ENCODE peak calls at places on chromosomes 4 and X, in four cellular contexts. A, J, W and G are unnamed samples.

GRCh38 chr4:8419222-8420041 is 21.1 kb downstream of the ACOX3 start:
- DNase-seq in J (peak), A (no peak), W (no peak), G (no peak)

GRCh38 chr4:84146300-84146942 is 352.7 kb downstream of the NKX6-1 start:
- DNase-seq in W (no peak), A (no peak), J (peak), G (no peak)

GRCh38 chrX:67545772-67546495 is 2.1 kb downstream of the AR start:
- DNase-seq in J (no peak), A (no peak), W (no peak), G (no peak)

GRCh38 chrX:55638933-55639332 is 15.7 kb downstream of the FOXR2 start:
- DNase-seq in A (no peak), W (no peak), J (no peak), G (no peak)

GRCh38 chr4:138259296-138259695 is 17.1 kb upstream of the SLC7A11 start:
- DNase-seq in W (no peak), J (no peak), A (no peak), G (no peak)

GRCh38 chr4:176193898-176194297 is 1.5 kb downstream of the SPATA4 start:
- DNase-seq in W (no peak), A (no peak), J (no peak), G (no peak)

GRCh38 chr4:173827707-173828106 is 297.7 kb upstream of the HAND2 start:
- DNase-seq in J (no peak), A (no peak), W (no peak), G (no peak)

GRCh38 chrX:134801267-134801666 is 143.0 kb upstream of the PLAC1 start:
- DNase-seq in W (peak), A (peak), J (no peak), G (no peak)

GRCh38 chrX:33416273-33416805 is 205.0 kb upstream of the DMD start:
- DNase-seq in J (no peak), W (no peak), A (no peak), G (no peak)

GRCh38 chr4:150906987-150907633 is 108.0 kb downstream of the LRBA start:
- DNase-seq in A (no peak), J (no peak), W (peak), G (no peak)

GRCh38 chr4:185221912-185222311 is 12.5 kb downstream of the SNX25 start:
- DNase-seq in A (no peak), W (no peak), J (no peak), G (no peak)

GRCh38 chr4:27791640-27792039 is 931.0 kb downstream of the STIM2 start:
- DNase-seq in A (no peak), J (no peak), W (no peak), G (no peak)

GRCh38 chr4:47801481-47802002 is 36.3 kb downstream of the CORIN start:
- DNase-seq in W (no peak), J (no peak), A (no peak), G (no peak)

GRCh38 chrX:133570549-133570948 is 155.3 kb upstream of the GPC4 start:
- DNase-seq in W (no peak), A (no peak), J (no peak), G (no peak)

GRCh38 chr4:184954482-184954881 is 63.8 kb upstream of the HELT start:
- DNase-seq in W (no peak), J (no peak), A (no peak), G (no peak)

GRCh38 chr4:34193451-34194154 is 2050.7 kb downstream of the ARAP2 start:
- DNase-seq in J (no peak), A (no peak), W (no peak), G (no peak)

GRCh38 chr4:19478791-19479190 is 772.9 kb upstream of the SLIT2 start:
- DNase-seq in A (no peak), J (no peak), W (no peak), G (no peak)

GRCh38 chr4:186943607-186943908 is 219.9 kb upstream of the FAT1 start:
- DNase-seq in W (no peak), A (no peak), J (no peak), G (no peak)

DNA sequence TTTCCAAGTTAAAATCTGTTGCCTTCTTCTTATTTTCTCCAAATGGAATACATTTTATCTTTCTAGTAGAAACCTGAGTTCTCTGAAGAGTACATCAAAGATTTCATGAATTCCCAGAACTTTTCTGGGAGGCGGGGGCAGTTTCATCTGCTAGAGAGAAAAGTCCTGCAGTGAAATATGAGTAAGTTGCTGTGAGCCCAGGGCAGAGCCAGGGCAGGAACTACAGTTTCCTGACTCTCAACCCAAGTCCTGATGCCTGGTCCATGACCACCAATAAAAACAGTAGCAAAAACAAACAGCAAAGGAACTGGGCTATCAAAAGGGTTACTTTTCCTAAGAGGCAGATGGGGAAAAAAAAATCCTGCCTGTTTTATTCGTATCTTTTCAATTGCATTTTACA is 239.4 kb upstream of the CTSO start:
- DNase-seq in A (no peak), W (no peak), J (no peak), G (peak)
- TF ChIP-seq BHLHE40 in A (no peak), W (no peak), J (no peak), G (no peak)

GRCh38 chrX:129996120-129996519 is 13.7 kb downstream of the BCORL1 start:
- DNase-seq in A (no peak), J (no peak), W (no peak), G (no peak)
- TF ChIP-seq FOXM1 in A (no peak), J (no peak), W (no peak), G (no peak)

GRCh38 chr4:128844931-128845330 is 35.4 kb downstream of the JADE1 start:
- DNase-seq in W (no peak), A (peak), J (no peak), G (no peak)
- TF ChIP-seq FOXK2 in W (no peak), A (no peak), J (no peak), G (no peak)

GRCh38 chrX:153411255-153411987 is at the start of gene ZFP92:
- DNase-seq in J (no peak), A (no peak), W (peak), G (no peak)
- TF ChIP-seq BHLHE40 in J (no peak), A (no peak), W (no peak), G (no peak)

DNA sequence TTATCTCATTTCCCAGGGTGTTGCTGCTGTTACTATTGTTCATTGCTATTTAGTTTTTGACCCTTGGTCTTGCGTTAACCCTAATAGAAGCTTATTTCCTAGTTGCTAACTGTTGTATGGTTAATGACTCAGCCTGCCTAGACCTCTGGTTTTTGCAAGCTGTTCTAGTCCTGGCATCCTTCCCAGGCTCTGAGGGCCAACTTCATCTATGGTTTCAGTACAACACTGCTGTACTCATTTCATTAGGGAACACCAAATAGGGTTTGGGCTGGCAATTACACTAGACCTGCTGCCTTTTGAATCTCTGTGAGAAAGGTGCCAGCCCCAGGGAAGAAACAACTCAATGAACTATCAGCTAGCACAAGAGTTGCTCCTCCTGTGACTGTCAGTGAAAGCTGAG is 59.6 kb downstream of the DCX start:
- DNase-seq in J (no peak), W (no peak), A (peak), G (no peak)
- TF ChIP-seq FOXM1 in J (no peak), W (no peak), A (no peak), G (no peak)

GRCh38 chr4:164350086-164350485 is 403.8 kb upstream of the SMIM31 start:
- DNase-seq in W (no peak), J (no peak), A (no peak), G (no peak)
- TF ChIP-seq FOXK2 in W (no peak), J (no peak), A (no peak), G (no peak)

GRCh38 chr4:179307297-179308136 is 1865.3 kb upstream of the AGA start:
- DNase-seq in A (peak), W (peak), J (peak), G (peak)
- TF ChIP-seq BHLHE40 in A (no peak), W (no peak), J (no peak), G (no peak)

GRCh38 chr4:44916406-44916805 is 190.1 kb upstream of the GNPDA2 start:
- DNase-seq in A (no peak), J (no peak), W (no peak), G (no peak)
- TF ChIP-seq FOXM1 in A (no peak), J (no peak), W (no peak), G (no peak)